ENCODE peak calls at places on chromosome 1, in seven cellular contexts. W, K, D, P, R, E and U are unnamed samples.

GRCh38 chr1:155176544-155177071 is 3.0 kb downstream of the TRIM46 start:
- DNase-seq in W (peak; percentile 96), K (peak; percentile 94), D (peak; percentile 93), P (peak; percentile 47), R (peak; percentile 82), E (no peak), U (peak; percentile 50)

GRCh38 chr1:33195560-33195959 is 13.7 kb upstream of the TRIM62 start:
- DNase-seq in W (no peak), K (no peak), D (no peak), P (no peak), R (no peak), E (no peak), U (no peak)

GRCh38 chr1:118973536-118974160 is 14.5 kb downstream of the TBX15 start:
- DNase-seq in W (no peak), K (no peak), D (no peak), P (no peak), R (no peak), E (no peak), U (no peak)

GRCh38 chr1:235054961-235055360 is 73.7 kb downstream of the TOMM20 start:
- DNase-seq in W (no peak), K (no peak), D (no peak), P (no peak), R (no peak), E (no peak), U (no peak)

GRCh38 chr1:11101347-11101746 is 1.7 kb upstream of the EXOSC10 start:
- DNase-seq in W (no peak), K (no peak), D (no peak), P (no peak), R (no peak), E (no peak), U (no peak)

GRCh38 chr1:11658542-11658941 is 3.9 kb downstream of the FBXO44 start:
- DNase-seq in W (no peak), K (no peak), D (no peak), P (no peak), R (no peak), E (no peak), U (no peak)

GRCh38 chr1:64955093-64956066 is 11.0 kb downstream of the JAK1 start:
- DNase-seq in W (no peak), K (no peak), D (no peak), P (peak; percentile 25), R (no peak), E (no peak), U (no peak)

GRCh38 chr1:25821630-25822091 is 1.9 kb downstream of the MTFR1L start:
- DNase-seq in W (no peak), K (no peak), D (no peak), P (no peak), R (no peak), E (no peak), U (no peak)

GRCh38 chr1:231808990-231809389 is 182.4 kb downstream of the DISC1 start:
- DNase-seq in W (no peak), K (no peak), D (no peak), P (no peak), R (no peak), E (no peak), U (no peak)

GRCh38 chr1:17405898-17406759 is 33.3 kb downstream of the RCC2 start:
- DNase-seq in W (peak; percentile 68), K (peak; percentile 89), D (peak; percentile 90), P (peak; percentile 71), R (peak; percentile 81), E (no peak), U (peak; percentile 22)

GRCh38 chr1:64072089-64072835 is 131.2 kb upstream of the UBE2U start:
- DNase-seq in W (no peak), K (no peak), D (no peak), P (no peak), R (no peak), E (no peak), U (no peak)

GRCh38 chr1:227947678-227948492 is at the start of gene WNT9A:
- DNase-seq in W (peak; percentile 95), K (peak; percentile 78), D (peak; percentile 81), P (no peak), R (peak; percentile 98), E (no peak), U (no peak)

GRCh38 chr1:208791458-208791857 is 547.3 kb upstream of the PLXNA2 start:
- DNase-seq in W (no peak), K (no peak), D (no peak), P (no peak), R (no peak), E (no peak), U (no peak)

GRCh38 chr1:14672030-14672429 is 73.5 kb downstream of the KAZN start:
- DNase-seq in W (no peak), K (no peak), D (no peak), P (no peak), R (no peak), E (peak; percentile 39), U (no peak)

GRCh38 chr1:194341587-194341986 is 1155.2 kb upstream of the B3GALT2 start:
- DNase-seq in W (no peak), K (no peak), D (no peak), P (no peak), R (no peak), E (no peak), U (no peak)
- TF ChIP-seq JUND in W (no peak), K (no peak), D (no peak), P (no peak), R (no peak), E (no peak), U (no peak)

DNA sequence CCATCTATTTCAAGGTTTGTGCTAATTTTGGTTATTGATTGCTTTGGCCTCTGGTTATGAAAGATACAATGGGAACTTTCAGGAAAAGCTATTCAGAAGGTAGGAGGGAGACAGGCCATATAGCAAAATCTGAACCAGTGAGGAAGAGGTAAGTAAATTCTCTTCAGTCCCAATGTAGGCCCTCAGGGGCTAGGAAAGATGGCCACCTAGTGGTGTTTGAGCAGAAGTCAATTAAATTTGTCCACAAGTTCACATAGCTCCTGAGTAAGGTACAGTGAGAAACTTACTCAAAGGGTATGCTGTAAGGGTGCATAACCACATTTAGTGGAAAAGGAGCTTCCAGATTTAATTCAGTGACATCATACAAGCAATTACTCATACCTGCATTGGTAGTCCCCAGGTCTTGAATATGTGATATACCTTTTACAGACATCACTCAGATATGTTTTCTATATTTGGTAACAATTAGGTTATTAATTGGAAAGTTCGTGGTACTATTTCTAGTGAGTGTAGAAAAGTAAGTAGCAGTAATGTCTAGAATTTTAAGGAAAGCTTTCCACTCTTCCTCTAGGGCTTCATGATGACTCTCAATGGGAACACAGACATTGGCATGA is 21.4 kb upstream of the FMO1 start:
- DNase-seq in W (peak; percentile 70), K (no peak), D (peak; percentile 26), P (peak; percentile 45), R (peak; percentile 40), E (peak; percentile 11), U (peak; percentile 42)
- TF ChIP-seq JUND in W (no peak), K (no peak), D (no peak), P (no peak), R (no peak), E (no peak), U (no peak)

DNA sequence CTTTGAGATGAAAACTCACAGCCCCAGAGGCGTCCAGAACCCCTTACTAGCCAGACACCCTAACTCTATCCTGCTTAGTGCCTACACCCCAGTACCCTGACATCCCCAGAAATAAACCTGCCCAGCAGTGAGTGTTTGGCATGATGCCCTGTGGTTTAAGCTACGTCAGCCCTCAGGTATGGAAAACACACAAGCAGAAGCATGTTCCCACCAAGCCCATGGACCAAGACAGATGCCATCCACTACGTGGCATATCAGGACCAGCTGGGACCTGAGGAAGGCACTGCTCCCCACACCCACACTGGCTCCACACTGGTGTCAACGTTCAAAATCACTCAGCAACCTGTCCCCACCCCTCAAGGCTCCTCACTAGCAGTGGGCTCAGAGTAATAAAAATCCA is 116.4 kb downstream of the SYT2 start:
- DNase-seq in W (no peak), K (no peak), D (no peak), P (no peak), R (no peak), E (no peak), U (peak; percentile 22)
- TF ChIP-seq JUND in W (no peak), K (no peak), D (no peak), P (no peak), R (no peak), E (no peak), U (no peak)

GRCh38 chr1:247326601-247327135 is 5.0 kb downstream of the ZNF496 start:
- DNase-seq in W (no peak), K (no peak), D (no peak), P (no peak), R (no peak), E (no peak), U (no peak)
- TF ChIP-seq JUND in W (no peak), K (no peak), D (no peak), P (no peak), R (no peak), E (no peak), U (no peak)

GRCh38 chr1:236342403-236343245 is 51.5 kb upstream of the EDARADD start:
- DNase-seq in W (no peak), K (no peak), D (no peak), P (no peak), R (no peak), E (no peak), U (no peak)

GRCh38 chr1:236348071-236348470 is 46.0 kb upstream of the EDARADD start:
- DNase-seq in W (no peak), K (peak; percentile 47), D (no peak), P (no peak), R (no peak), E (no peak), U (no peak)

GRCh38 chr1:236341298-236341697 is 52.8 kb upstream of the EDARADD start:
- DNase-seq in W (no peak), K (peak; percentile 24), D (no peak), P (no peak), R (no peak), E (no peak), U (no peak)

GRCh38 chr1:236345728-236346127 is 48.4 kb upstream of the EDARADD start:
- DNase-seq in W (no peak), K (peak; percentile 43), D (peak; percentile 50), P (peak; percentile 13), R (no peak), E (no peak), U (no peak)

DNA sequence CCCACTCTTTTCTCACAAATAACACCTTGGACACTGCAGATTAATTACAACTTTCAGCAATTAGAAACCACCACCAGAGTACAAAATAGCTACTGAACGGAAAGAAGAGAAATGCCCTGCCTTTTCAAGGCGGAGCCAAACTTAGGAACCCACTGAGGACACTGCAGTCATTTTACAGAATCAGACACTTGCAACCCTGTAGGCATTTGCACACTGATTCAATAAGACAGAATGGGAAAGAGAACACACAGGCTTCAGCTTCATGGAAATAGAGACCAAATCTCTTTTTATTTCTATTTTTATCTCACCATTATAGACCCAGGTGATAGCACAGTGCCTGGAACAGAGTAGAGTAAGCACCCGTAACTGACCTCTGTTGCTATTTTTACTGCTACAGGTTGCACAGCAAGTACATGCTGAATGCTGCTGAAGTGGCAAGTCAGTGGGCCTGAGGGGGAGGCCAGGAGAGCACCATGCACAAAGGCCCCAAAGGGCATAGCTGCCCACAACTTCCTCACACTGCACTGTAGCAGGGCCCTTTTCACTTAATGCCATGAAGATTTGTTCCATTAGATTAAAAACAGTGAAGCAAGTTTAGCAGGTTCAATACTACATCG is 50.7 kb upstream of the EDARADD start:
- DNase-seq in W (no peak), K (no peak), D (no peak), P (no peak), R (no peak), E (no peak), U (no peak)
- TF ChIP-seq JUND in W (no peak), K (no peak), D (no peak), P (no peak), R (no peak), E (no peak), U (no peak)

GRCh38 chr1:27885114-27885528 is 12.8 kb downstream of the THEMIS2 start:
- DNase-seq in W (no peak), K (no peak), D (no peak), P (no peak), R (no peak), E (no peak), U (no peak)
- TF ChIP-seq JUND in W (no peak), K (no peak), D (no peak), P (no peak), R (no peak), E (no peak), U (no peak)